ENCODE peak calls at places on chromosomes 5 and 9, in eight cellular contexts. One of them, this sample, is unnamed.

GRCh38 chr9:84642618-84643017 is 26.9 kb upstream of the NTRK2 start:
- DNase-seq in RWPE1: no peak
- DNase-seq in T-cell: no peak
- DNase-seq in stimulated activated CD4-positive, alpha-beta T cell treated with anti-CD3 and anti-CD28 coated beads, Interleukin-15, amount 100 ng/mL, for 48 hours: no peak
- DNase-seq in foreskin fibroblast: no peak
- DNase-seq in naive thymus-derived CD4-positive, alpha-beta T cell: no peak
- DNase-seq in NCI-H1092: no peak
- DNase-seq in A549: no peak
- DNase-seq in this sample: no peak

GRCh38 chr5:5141011-5141599 is 975 bp downstream of the ADAMTS16 start:
- DNase-seq in A549: no peak
- DNase-seq in foreskin fibroblast: no peak
- DNase-seq in NCI-H1092: no peak
- DNase-seq in naive thymus-derived CD4-positive, alpha-beta T cell: no peak
- DNase-seq in T-cell: no peak
- DNase-seq in RWPE1: no peak
- DNase-seq in stimulated activated CD4-positive, alpha-beta T cell treated with anti-CD3 and anti-CD28 coated beads, Interleukin-15, amount 100 ng/mL, for 48 hours: no peak
- DNase-seq in this sample: no peak

GRCh38 chr9:121748080-121748479 is 96.6 kb downstream of the DAB2IP start:
- DNase-seq in naive thymus-derived CD4-positive, alpha-beta T cell: no peak
- DNase-seq in T-cell: no peak
- DNase-seq in A549: no peak
- DNase-seq in NCI-H1092: no peak
- DNase-seq in stimulated activated CD4-positive, alpha-beta T cell treated with anti-CD3 and anti-CD28 coated beads, Interleukin-15, amount 100 ng/mL, for 48 hours: no peak
- DNase-seq in foreskin fibroblast: no peak
- DNase-seq in RWPE1: no peak
- DNase-seq in this sample: peak; percentile 39

GRCh38 chr5:101520417-101520816 is 617.3 kb upstream of the ST8SIA4 start:
- DNase-seq in stimulated activated CD4-positive, alpha-beta T cell treated with anti-CD3 and anti-CD28 coated beads, Interleukin-15, amount 100 ng/mL, for 48 hours: no peak
- DNase-seq in foreskin fibroblast: no peak
- DNase-seq in T-cell: no peak
- DNase-seq in NCI-H1092: no peak
- DNase-seq in naive thymus-derived CD4-positive, alpha-beta T cell: no peak
- DNase-seq in A549: no peak
- DNase-seq in RWPE1: no peak
- DNase-seq in this sample: no peak

GRCh38 chr9:136424750-136425362 is 14.4 kb downstream of the PMPCA start:
- DNase-seq in foreskin fibroblast: no peak
- DNase-seq in naive thymus-derived CD4-positive, alpha-beta T cell: no peak
- DNase-seq in NCI-H1092: no peak
- DNase-seq in T-cell: no peak
- DNase-seq in RWPE1: no peak
- DNase-seq in A549: no peak
- DNase-seq in stimulated activated CD4-positive, alpha-beta T cell treated with anti-CD3 and anti-CD28 coated beads, Interleukin-15, amount 100 ng/mL, for 48 hours: no peak
- DNase-seq in this sample: no peak

GRCh38 chr5:104635216-104635615 is 1072.6 kb upstream of the NUDT12 start:
- DNase-seq in A549: no peak
- DNase-seq in NCI-H1092: no peak
- DNase-seq in naive thymus-derived CD4-positive, alpha-beta T cell: no peak
- DNase-seq in RWPE1: no peak
- DNase-seq in foreskin fibroblast: no peak
- DNase-seq in stimulated activated CD4-positive, alpha-beta T cell treated with anti-CD3 and anti-CD28 coated beads, Interleukin-15, amount 100 ng/mL, for 48 hours: no peak
- DNase-seq in T-cell: no peak
- DNase-seq in this sample: no peak

GRCh38 chr9:93112864-93113389 is 16.9 kb downstream of the CARD19 start:
- DNase-seq in T-cell: no peak
- DNase-seq in RWPE1: no peak
- DNase-seq in A549: no peak
- DNase-seq in foreskin fibroblast: no peak
- DNase-seq in NCI-H1092: no peak
- DNase-seq in stimulated activated CD4-positive, alpha-beta T cell treated with anti-CD3 and anti-CD28 coated beads, Interleukin-15, amount 100 ng/mL, for 48 hours: no peak
- DNase-seq in naive thymus-derived CD4-positive, alpha-beta T cell: no peak
- DNase-seq in this sample: no peak

GRCh38 chr5:125140220-125140619 is 393.8 kb upstream of the ZNF608 start:
- DNase-seq in T-cell: no peak
- DNase-seq in NCI-H1092: no peak
- DNase-seq in stimulated activated CD4-positive, alpha-beta T cell treated with anti-CD3 and anti-CD28 coated beads, Interleukin-15, amount 100 ng/mL, for 48 hours: no peak
- DNase-seq in A549: no peak
- DNase-seq in naive thymus-derived CD4-positive, alpha-beta T cell: no peak
- DNase-seq in foreskin fibroblast: no peak
- DNase-seq in RWPE1: no peak
- DNase-seq in this sample: no peak

GRCh38 chr5:372556-372910 is 51.0 kb downstream of the AHRR start:
- DNase-seq in stimulated activated CD4-positive, alpha-beta T cell treated with anti-CD3 and anti-CD28 coated beads, Interleukin-15, amount 100 ng/mL, for 48 hours: no peak
- DNase-seq in naive thymus-derived CD4-positive, alpha-beta T cell: peak; percentile 21
- DNase-seq in NCI-H1092: no peak
- DNase-seq in A549: no peak
- DNase-seq in T-cell: no peak
- DNase-seq in RWPE1: no peak
- DNase-seq in foreskin fibroblast: no peak
- DNase-seq in this sample: no peak

GRCh38 chr9:17627641-17628040 is 48.8 kb downstream of the SH3GL2 start:
- DNase-seq in stimulated activated CD4-positive, alpha-beta T cell treated with anti-CD3 and anti-CD28 coated beads, Interleukin-15, amount 100 ng/mL, for 48 hours: no peak
- DNase-seq in T-cell: no peak
- DNase-seq in RWPE1: no peak
- DNase-seq in A549: no peak
- DNase-seq in naive thymus-derived CD4-positive, alpha-beta T cell: no peak
- DNase-seq in NCI-H1092: peak; percentile 93
- DNase-seq in foreskin fibroblast: no peak
- DNase-seq in this sample: peak; percentile 26

GRCh38 chr5:172274951-172275753 is 8.4 kb downstream of the UBTD2 start:
- DNase-seq in foreskin fibroblast: no peak
- DNase-seq in naive thymus-derived CD4-positive, alpha-beta T cell: peak; percentile 42
- DNase-seq in RWPE1: peak; percentile 64
- DNase-seq in A549: no peak
- DNase-seq in NCI-H1092: no peak
- DNase-seq in stimulated activated CD4-positive, alpha-beta T cell treated with anti-CD3 and anti-CD28 coated beads, Interleukin-15, amount 100 ng/mL, for 48 hours: peak; percentile 67
- DNase-seq in T-cell: peak; percentile 22
- DNase-seq in this sample: peak; percentile 21

GRCh38 chr5:78776637-78777036 is 128.1 kb upstream of the LHFPL2 start:
- DNase-seq in naive thymus-derived CD4-positive, alpha-beta T cell: no peak
- DNase-seq in foreskin fibroblast: peak; percentile 47
- DNase-seq in T-cell: no peak
- DNase-seq in stimulated activated CD4-positive, alpha-beta T cell treated with anti-CD3 and anti-CD28 coated beads, Interleukin-15, amount 100 ng/mL, for 48 hours: no peak
- DNase-seq in A549: no peak
- DNase-seq in RWPE1: no peak
- DNase-seq in NCI-H1092: no peak
- DNase-seq in this sample: peak; percentile 53

GRCh38 chr5:83523926-83524325 is 52.4 kb downstream of the VCAN start:
- DNase-seq in NCI-H1092: no peak
- DNase-seq in RWPE1: no peak
- DNase-seq in T-cell: no peak
- DNase-seq in foreskin fibroblast: no peak
- DNase-seq in A549: no peak
- DNase-seq in naive thymus-derived CD4-positive, alpha-beta T cell: no peak
- DNase-seq in stimulated activated CD4-positive, alpha-beta T cell treated with anti-CD3 and anti-CD28 coated beads, Interleukin-15, amount 100 ng/mL, for 48 hours: no peak
- DNase-seq in this sample: no peak

GRCh38 chr5:59299006-59299405 is 594.5 kb downstream of the PDE4D start:
- DNase-seq in T-cell: no peak
- DNase-seq in A549: no peak
- DNase-seq in foreskin fibroblast: no peak
- DNase-seq in naive thymus-derived CD4-positive, alpha-beta T cell: no peak
- DNase-seq in NCI-H1092: no peak
- DNase-seq in stimulated activated CD4-positive, alpha-beta T cell treated with anti-CD3 and anti-CD28 coated beads, Interleukin-15, amount 100 ng/mL, for 48 hours: no peak
- DNase-seq in RWPE1: peak; percentile 37
- DNase-seq in this sample: no peak

GRCh38 chr5:172920447-172920849 is 38.8 kb upstream of the RPL26L1 start:
- DNase-seq in T-cell: no peak
- DNase-seq in foreskin fibroblast: peak; percentile 94
- DNase-seq in stimulated activated CD4-positive, alpha-beta T cell treated with anti-CD3 and anti-CD28 coated beads, Interleukin-15, amount 100 ng/mL, for 48 hours: no peak
- DNase-seq in naive thymus-derived CD4-positive, alpha-beta T cell: no peak
- DNase-seq in RWPE1: peak; percentile 91
- DNase-seq in NCI-H1092: no peak
- DNase-seq in A549: peak; percentile 95
- DNase-seq in this sample: peak; percentile 94

GRCh38 chr9:91483189-91483691 is 59.6 kb upstream of the NFIL3 start:
- DNase-seq in A549: no peak
- DNase-seq in foreskin fibroblast: no peak
- DNase-seq in NCI-H1092: no peak
- DNase-seq in naive thymus-derived CD4-positive, alpha-beta T cell: no peak
- DNase-seq in RWPE1: no peak
- DNase-seq in T-cell: no peak
- DNase-seq in stimulated activated CD4-positive, alpha-beta T cell treated with anti-CD3 and anti-CD28 coated beads, Interleukin-15, amount 100 ng/mL, for 48 hours: no peak
- DNase-seq in this sample: peak; percentile 54

GRCh38 chr9:114674798-114675554 is 7.0 kb downstream of the TEX48 start:
- DNase-seq in foreskin fibroblast: no peak
- DNase-seq in T-cell: no peak
- DNase-seq in RWPE1: no peak
- DNase-seq in stimulated activated CD4-positive, alpha-beta T cell treated with anti-CD3 and anti-CD28 coated beads, Interleukin-15, amount 100 ng/mL, for 48 hours: no peak
- DNase-seq in NCI-H1092: no peak
- DNase-seq in naive thymus-derived CD4-positive, alpha-beta T cell: no peak
- DNase-seq in A549: no peak
- DNase-seq in this sample: no peak

GRCh38 chr9:125988479-125989050 is 241.4 kb downstream of the PBX3 start:
- DNase-seq in foreskin fibroblast: no peak
- DNase-seq in T-cell: no peak
- DNase-seq in A549: no peak
- DNase-seq in naive thymus-derived CD4-positive, alpha-beta T cell: no peak
- DNase-seq in RWPE1: no peak
- DNase-seq in stimulated activated CD4-positive, alpha-beta T cell treated with anti-CD3 and anti-CD28 coated beads, Interleukin-15, amount 100 ng/mL, for 48 hours: no peak
- DNase-seq in NCI-H1092: no peak
- DNase-seq in this sample: no peak

GRCh38 chr5:66742083-66742895 is 146.1 kb downstream of the MAST4 start:
- DNase-seq in naive thymus-derived CD4-positive, alpha-beta T cell: no peak
- DNase-seq in A549: peak; percentile 25
- DNase-seq in T-cell: no peak
- DNase-seq in RWPE1: no peak
- DNase-seq in NCI-H1092: no peak
- DNase-seq in stimulated activated CD4-positive, alpha-beta T cell treated with anti-CD3 and anti-CD28 coated beads, Interleukin-15, amount 100 ng/mL, for 48 hours: no peak
- DNase-seq in foreskin fibroblast: no peak
- DNase-seq in this sample: peak; percentile 3

GRCh38 chr9:75088646-75089368 is 493 bp downstream of the OSTF1 start:
- DNase-seq in stimulated activated CD4-positive, alpha-beta T cell treated with anti-CD3 and anti-CD28 coated beads, Interleukin-15, amount 100 ng/mL, for 48 hours: peak; percentile 21
- DNase-seq in RWPE1: peak; percentile 63
- DNase-seq in foreskin fibroblast: peak; percentile 56
- DNase-seq in A549: peak; percentile 49
- DNase-seq in T-cell: no peak
- DNase-seq in naive thymus-derived CD4-positive, alpha-beta T cell: peak; percentile 37
- DNase-seq in NCI-H1092: peak; percentile 23
- DNase-seq in this sample: peak; percentile 70

GRCh38 chr5:127386557-127386956 is 96.0 kb downstream of the MEGF10 start:
- DNase-seq in foreskin fibroblast: peak; percentile 73
- DNase-seq in T-cell: no peak
- DNase-seq in naive thymus-derived CD4-positive, alpha-beta T cell: no peak
- DNase-seq in A549: no peak
- DNase-seq in stimulated activated CD4-positive, alpha-beta T cell treated with anti-CD3 and anti-CD28 coated beads, Interleukin-15, amount 100 ng/mL, for 48 hours: no peak
- DNase-seq in RWPE1: no peak
- DNase-seq in NCI-H1092: no peak
- DNase-seq in this sample: peak; percentile 73

GRCh38 chr5:157900644-157901043 is 41.7 kb upstream of the CLINT1 start:
- DNase-seq in naive thymus-derived CD4-positive, alpha-beta T cell: no peak
- DNase-seq in stimulated activated CD4-positive, alpha-beta T cell treated with anti-CD3 and anti-CD28 coated beads, Interleukin-15, amount 100 ng/mL, for 48 hours: no peak
- DNase-seq in NCI-H1092: no peak
- DNase-seq in T-cell: no peak
- DNase-seq in foreskin fibroblast: no peak
- DNase-seq in RWPE1: no peak
- DNase-seq in A549: no peak
- DNase-seq in this sample: no peak

GRCh38 chr5:103657301-103657700 is 94.7 kb upstream of the NUDT12 start:
- DNase-seq in NCI-H1092: no peak
- DNase-seq in T-cell: no peak
- DNase-seq in naive thymus-derived CD4-positive, alpha-beta T cell: no peak
- DNase-seq in A549: no peak
- DNase-seq in RWPE1: no peak
- DNase-seq in stimulated activated CD4-positive, alpha-beta T cell treated with anti-CD3 and anti-CD28 coated beads, Interleukin-15, amount 100 ng/mL, for 48 hours: no peak
- DNase-seq in foreskin fibroblast: no peak
- DNase-seq in this sample: no peak

GRCh38 chr5:178353461-178353860 is 120.9 kb upstream of the PHYKPL start:
- DNase-seq in stimulated activated CD4-positive, alpha-beta T cell treated with anti-CD3 and anti-CD28 coated beads, Interleukin-15, amount 100 ng/mL, for 48 hours: no peak
- DNase-seq in foreskin fibroblast: no peak
- DNase-seq in RWPE1: no peak
- DNase-seq in NCI-H1092: no peak
- DNase-seq in naive thymus-derived CD4-positive, alpha-beta T cell: no peak
- DNase-seq in A549: no peak
- DNase-seq in T-cell: no peak
- DNase-seq in this sample: no peak

GRCh38 chr5:181127907-181128626 is 2.9 kb downstream of the OR2V1 start:
- DNase-seq in RWPE1: no peak
- DNase-seq in A549: no peak
- DNase-seq in foreskin fibroblast: no peak
- DNase-seq in NCI-H1092: no peak
- DNase-seq in stimulated activated CD4-positive, alpha-beta T cell treated with anti-CD3 and anti-CD28 coated beads, Interleukin-15, amount 100 ng/mL, for 48 hours: no peak
- DNase-seq in naive thymus-derived CD4-positive, alpha-beta T cell: no peak
- DNase-seq in T-cell: no peak
- DNase-seq in this sample: peak; percentile 6

GRCh38 chr9:36140086-36141084 is 3.9 kb downstream of the GLIPR2 start:
- DNase-seq in naive thymus-derived CD4-positive, alpha-beta T cell: peak; percentile 42
- DNase-seq in NCI-H1092: no peak
- DNase-seq in stimulated activated CD4-positive, alpha-beta T cell treated with anti-CD3 and anti-CD28 coated beads, Interleukin-15, amount 100 ng/mL, for 48 hours: no peak
- DNase-seq in T-cell: no peak
- DNase-seq in RWPE1: no peak
- DNase-seq in foreskin fibroblast: no peak
- DNase-seq in A549: no peak
- DNase-seq in this sample: no peak

GRCh38 chr5:139524446-139524845 is 36.7 kb upstream of the UBE2D2 start:
- DNase-seq in A549: no peak
- DNase-seq in RWPE1: no peak
- DNase-seq in T-cell: no peak
- DNase-seq in naive thymus-derived CD4-positive, alpha-beta T cell: no peak
- DNase-seq in stimulated activated CD4-positive, alpha-beta T cell treated with anti-CD3 and anti-CD28 coated beads, Interleukin-15, amount 100 ng/mL, for 48 hours: no peak
- DNase-seq in NCI-H1092: no peak
- DNase-seq in foreskin fibroblast: no peak
- DNase-seq in this sample: no peak

GRCh38 chr9:116565986-116566385 is 121.1 kb upstream of the TRIM32 start:
- DNase-seq in NCI-H1092: no peak
- DNase-seq in A549: no peak
- DNase-seq in stimulated activated CD4-positive, alpha-beta T cell treated with anti-CD3 and anti-CD28 coated beads, Interleukin-15, amount 100 ng/mL, for 48 hours: no peak
- DNase-seq in RWPE1: no peak
- DNase-seq in T-cell: no peak
- DNase-seq in foreskin fibroblast: no peak
- DNase-seq in naive thymus-derived CD4-positive, alpha-beta T cell: no peak
- DNase-seq in this sample: no peak

GRCh38 chr9:76905984-76906861 is at the start of gene PRUNE2:
- DNase-seq in naive thymus-derived CD4-positive, alpha-beta T cell: peak; percentile 27
- DNase-seq in stimulated activated CD4-positive, alpha-beta T cell treated with anti-CD3 and anti-CD28 coated beads, Interleukin-15, amount 100 ng/mL, for 48 hours: no peak
- DNase-seq in foreskin fibroblast: peak; percentile 89
- DNase-seq in A549: no peak
- DNase-seq in NCI-H1092: peak; percentile 80
- DNase-seq in RWPE1: peak; percentile 66
- DNase-seq in T-cell: no peak
- DNase-seq in this sample: peak; percentile 91

GRCh38 chr9:84218322-84218721 is 122.2 kb downstream of the SLC28A3 start:
- DNase-seq in naive thymus-derived CD4-positive, alpha-beta T cell: no peak
- DNase-seq in NCI-H1092: no peak
- DNase-seq in foreskin fibroblast: no peak
- DNase-seq in stimulated activated CD4-positive, alpha-beta T cell treated with anti-CD3 and anti-CD28 coated beads, Interleukin-15, amount 100 ng/mL, for 48 hours: no peak
- DNase-seq in RWPE1: no peak
- DNase-seq in T-cell: no peak
- DNase-seq in A549: no peak
- DNase-seq in this sample: no peak

GRCh38 chr5:100130307-100130706 is 404.9 kb upstream of the FAM174A start:
- DNase-seq in RWPE1: no peak
- DNase-seq in foreskin fibroblast: no peak
- DNase-seq in naive thymus-derived CD4-positive, alpha-beta T cell: no peak
- DNase-seq in T-cell: no peak
- DNase-seq in NCI-H1092: no peak
- DNase-seq in stimulated activated CD4-positive, alpha-beta T cell treated with anti-CD3 and anti-CD28 coated beads, Interleukin-15, amount 100 ng/mL, for 48 hours: no peak
- DNase-seq in A549: no peak
- DNase-seq in this sample: no peak

GRCh38 chr9:110064721-110065252 is 143.2 kb downstream of the C9orf152 start:
- DNase-seq in foreskin fibroblast: no peak
- DNase-seq in stimulated activated CD4-positive, alpha-beta T cell treated with anti-CD3 and anti-CD28 coated beads, Interleukin-15, amount 100 ng/mL, for 48 hours: no peak
- DNase-seq in NCI-H1092: no peak
- DNase-seq in RWPE1: no peak
- DNase-seq in A549: no peak
- DNase-seq in T-cell: no peak
- DNase-seq in naive thymus-derived CD4-positive, alpha-beta T cell: no peak
- DNase-seq in this sample: no peak

This sample was measured in EL.